ENCODE peak calls at places on chromosomes 4 and X, in ten cellular contexts. One of them, this sample, is unnamed.

GRCh38 chrX:100449696-100450606 is 39.9 kb upstream of the PCDH19 start:
- DNase-seq in stomach: no peak
- DNase-seq in H1: no peak
- DNase-seq in A549: no peak
- DNase-seq in body of pancreas: no peak
- DNase-seq in IMR-90: no peak
- DNase-seq in Peyer's patch: no peak
- DNase-seq in spleen: no peak
- DNase-seq in uterus: peak
- DNase-seq in vagina: no peak
- DNase-seq in this sample: no peak

GRCh38 chr4:119721878-119722277 is 93.3 kb upstream of the PDE5A start:
- DNase-seq in stomach: no peak
- DNase-seq in spleen: no peak
- DNase-seq in Peyer's patch: no peak
- DNase-seq in IMR-90: no peak
- DNase-seq in A549: no peak
- DNase-seq in body of pancreas: no peak
- DNase-seq in H1: no peak
- DNase-seq in uterus: no peak
- DNase-seq in vagina: no peak
- DNase-seq in this sample: no peak

GRCh38 chrX:102651968-102652744 is 873 bp downstream of the GPRASP1 start:
- DNase-seq in spleen: no peak
- DNase-seq in vagina: no peak
- DNase-seq in Peyer's patch: peak
- DNase-seq in H1: peak
- DNase-seq in A549: peak
- DNase-seq in stomach: no peak
- DNase-seq in IMR-90: peak
- DNase-seq in body of pancreas: peak
- DNase-seq in uterus: peak
- DNase-seq in this sample: peak

GRCh38 chr4:6410664-6411063 is 61.8 kb downstream of the PPP2R2C start:
- DNase-seq in body of pancreas: no peak
- DNase-seq in stomach: no peak
- DNase-seq in H1: no peak
- DNase-seq in IMR-90: no peak
- DNase-seq in Peyer's patch: no peak
- DNase-seq in spleen: no peak
- DNase-seq in A549: no peak
- DNase-seq in uterus: no peak
- DNase-seq in vagina: no peak
- DNase-seq in this sample: no peak

GRCh38 chrX:70208479-70208878 is 26.0 kb upstream of the AWAT1 start:
- DNase-seq in H1: no peak
- DNase-seq in A549: no peak
- DNase-seq in body of pancreas: no peak
- DNase-seq in IMR-90: peak
- DNase-seq in spleen: no peak
- DNase-seq in stomach: no peak
- DNase-seq in vagina: no peak
- DNase-seq in uterus: no peak
- DNase-seq in Peyer's patch: no peak
- DNase-seq in this sample: no peak

GRCh38 chr4:74311696-74312313 is 3.5 kb downstream of the EPGN start:
- DNase-seq in IMR-90: peak
- DNase-seq in A549: peak
- DNase-seq in spleen: no peak
- DNase-seq in stomach: no peak
- DNase-seq in H1: no peak
- DNase-seq in Peyer's patch: no peak
- DNase-seq in vagina: no peak
- DNase-seq in body of pancreas: peak
- DNase-seq in uterus: no peak
- DNase-seq in this sample: no peak

GRCh38 chr4:3702084-3702521 is 64.1 kb upstream of the ADRA2C start:
- DNase-seq in A549: no peak
- DNase-seq in uterus: no peak
- DNase-seq in vagina: no peak
- DNase-seq in Peyer's patch: no peak
- DNase-seq in IMR-90: no peak
- DNase-seq in H1: no peak
- DNase-seq in body of pancreas: no peak
- DNase-seq in spleen: peak
- DNase-seq in stomach: no peak
- DNase-seq in this sample: no peak

GRCh38 chr4:76830612-76831474 is 67.1 kb downstream of the SOWAHB start:
- DNase-seq in spleen: no peak
- DNase-seq in Peyer's patch: peak
- DNase-seq in body of pancreas: peak
- DNase-seq in stomach: peak
- DNase-seq in H1: peak
- DNase-seq in IMR-90: peak
- DNase-seq in uterus: peak
- DNase-seq in A549: peak
- DNase-seq in vagina: no peak
- DNase-seq in this sample: no peak

GRCh38 chrX:83508526-83509245 is 596 bp downstream of the POU3F4 start:
- DNase-seq in body of pancreas: no peak
- DNase-seq in Peyer's patch: no peak
- DNase-seq in stomach: no peak
- DNase-seq in uterus: no peak
- DNase-seq in H1: peak
- DNase-seq in spleen: no peak
- DNase-seq in A549: no peak
- DNase-seq in vagina: no peak
- DNase-seq in IMR-90: no peak
- DNase-seq in this sample: no peak

GRCh38 chrX:83510466-83511181 is 2.5 kb downstream of the POU3F4 start:
- DNase-seq in spleen: no peak
- DNase-seq in body of pancreas: no peak
- DNase-seq in Peyer's patch: no peak
- DNase-seq in H1: peak
- DNase-seq in IMR-90: no peak
- DNase-seq in stomach: no peak
- DNase-seq in vagina: no peak
- DNase-seq in A549: no peak
- DNase-seq in uterus: no peak
- DNase-seq in this sample: no peak

GRCh38 chrX:83508006-83508405 is at the start of gene POU3F4:
- DNase-seq in Peyer's patch: no peak
- DNase-seq in uterus: no peak
- DNase-seq in stomach: no peak
- DNase-seq in IMR-90: no peak
- DNase-seq in body of pancreas: peak
- DNase-seq in A549: no peak
- DNase-seq in vagina: no peak
- DNase-seq in spleen: no peak
- DNase-seq in H1: peak
- DNase-seq in this sample: no peak

GRCh38 chrX:83511208-83511607 is 3.1 kb downstream of the POU3F4 start:
- DNase-seq in IMR-90: no peak
- DNase-seq in uterus: no peak
- DNase-seq in H1: peak
- DNase-seq in body of pancreas: no peak
- DNase-seq in vagina: no peak
- DNase-seq in A549: no peak
- DNase-seq in spleen: no peak
- DNase-seq in Peyer's patch: no peak
- DNase-seq in stomach: no peak
- DNase-seq in this sample: no peak

GRCh38 chrX:83509246-83509801 is 1.2 kb downstream of the POU3F4 start:
- DNase-seq in IMR-90: no peak
- DNase-seq in Peyer's patch: no peak
- DNase-seq in stomach: no peak
- DNase-seq in uterus: no peak
- DNase-seq in spleen: no peak
- DNase-seq in vagina: no peak
- DNase-seq in body of pancreas: no peak
- DNase-seq in A549: no peak
- DNase-seq in H1: no peak
- DNase-seq in this sample: no peak
- H3K27ac ChIP-seq in IMR-90: no peak
- H3K27ac ChIP-seq in Peyer's patch: no peak
- H3K27ac ChIP-seq in stomach: no peak
- H3K27ac ChIP-seq in uterus: no peak
- H3K27ac ChIP-seq in spleen: no peak
- H3K27ac ChIP-seq in vagina: no peak
- H3K27ac ChIP-seq in body of pancreas: no peak
- H3K27ac ChIP-seq in A549: no peak
- H3K27ac ChIP-seq in H1: no peak
- H3K27ac ChIP-seq in this sample: no peak

DNA sequence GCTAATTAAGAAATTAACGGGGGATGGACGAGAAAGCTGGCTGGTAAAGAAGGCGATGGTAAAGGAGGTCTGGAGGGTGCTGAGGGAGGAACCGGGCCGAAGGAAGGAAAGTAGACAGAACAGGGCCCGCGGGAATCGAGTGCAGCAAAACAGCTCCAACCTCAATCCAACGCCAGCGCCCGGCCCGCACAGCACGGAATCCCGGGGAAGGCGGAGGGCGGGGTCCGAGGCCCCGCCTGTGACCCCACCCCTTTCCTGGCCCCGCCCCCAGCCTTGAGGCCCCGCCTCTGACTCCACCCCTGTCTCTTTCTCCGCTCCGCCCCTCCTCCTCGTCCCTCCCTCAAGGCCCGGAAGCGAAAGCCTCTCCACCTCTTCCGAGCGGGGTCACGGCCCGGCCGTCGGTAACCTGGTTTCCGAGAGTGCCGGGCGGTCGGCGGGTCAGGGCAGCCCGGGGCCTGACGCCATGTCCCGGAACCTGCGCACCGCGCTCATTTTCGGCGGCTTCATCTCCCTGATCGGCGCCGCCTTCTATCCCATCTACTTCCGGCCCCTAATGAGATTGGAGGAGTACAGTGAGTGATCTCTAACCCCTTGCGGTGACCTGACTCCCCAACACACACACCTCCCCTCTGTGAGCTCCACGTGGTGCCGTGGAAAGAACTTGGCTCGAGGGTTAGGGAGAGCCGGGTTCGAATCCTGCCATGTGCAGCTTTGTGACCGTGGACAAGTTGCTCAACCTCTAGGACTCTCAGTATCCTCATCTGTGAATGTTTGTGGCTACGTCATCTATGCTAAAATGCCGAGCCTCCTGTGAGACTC is at the start of gene SMIM20:
- DNase-seq in spleen: peak
- DNase-seq in Peyer's patch: peak
- DNase-seq in H1: peak
- DNase-seq in body of pancreas: peak
- DNase-seq in A549: peak
- DNase-seq in vagina: no peak
- DNase-seq in IMR-90: peak
- DNase-seq in uterus: peak
- DNase-seq in stomach: peak
- DNase-seq in this sample: peak
- TF ChIP-seq POLR2A in spleen: no peak
- TF ChIP-seq POLR2A in Peyer's patch: peak
- TF ChIP-seq POLR2A in H1: peak
- TF ChIP-seq POLR2A in body of pancreas: peak
- TF ChIP-seq POLR2A in A549: peak
- TF ChIP-seq POLR2A in vagina: no peak
- TF ChIP-seq POLR2A in IMR-90: peak
- TF ChIP-seq POLR2A in uterus: no peak
- TF ChIP-seq POLR2A in stomach: no peak
- TF ChIP-seq POLR2A in this sample: peak

GRCh38 chr4:1080961-1081688 is 32.2 kb downstream of the RNF212 start:
- DNase-seq in stomach: no peak
- DNase-seq in IMR-90: peak
- DNase-seq in H1: no peak
- DNase-seq in body of pancreas: no peak
- DNase-seq in Peyer's patch: peak
- DNase-seq in vagina: peak
- DNase-seq in spleen: no peak
- DNase-seq in uterus: no peak
- DNase-seq in A549: peak
- DNase-seq in this sample: peak

GRCh38 chr4:1080432-1080831 is 32.9 kb downstream of the RNF212 start:
- DNase-seq in IMR-90: no peak
- DNase-seq in A549: no peak
- DNase-seq in H1: no peak
- DNase-seq in uterus: no peak
- DNase-seq in stomach: no peak
- DNase-seq in Peyer's patch: peak
- DNase-seq in spleen: no peak
- DNase-seq in vagina: peak
- DNase-seq in body of pancreas: no peak
- DNase-seq in this sample: no peak

GRCh38 chr4:1079711-1080265 is 33.6 kb downstream of the RNF212 start:
- DNase-seq in IMR-90: no peak
- DNase-seq in stomach: no peak
- DNase-seq in uterus: no peak
- DNase-seq in Peyer's patch: peak
- DNase-seq in vagina: peak
- DNase-seq in body of pancreas: no peak
- DNase-seq in spleen: no peak
- DNase-seq in H1: no peak
- DNase-seq in A549: no peak
- DNase-seq in this sample: no peak

GRCh38 chr4:1082215-1083182 is 30.9 kb downstream of the RNF212 start:
- DNase-seq in stomach: peak
- DNase-seq in A549: peak
- DNase-seq in H1: no peak
- DNase-seq in Peyer's patch: peak
- DNase-seq in vagina: peak
- DNase-seq in body of pancreas: peak
- DNase-seq in uterus: no peak
- DNase-seq in spleen: no peak
- DNase-seq in IMR-90: peak
- DNase-seq in this sample: no peak

DNA sequence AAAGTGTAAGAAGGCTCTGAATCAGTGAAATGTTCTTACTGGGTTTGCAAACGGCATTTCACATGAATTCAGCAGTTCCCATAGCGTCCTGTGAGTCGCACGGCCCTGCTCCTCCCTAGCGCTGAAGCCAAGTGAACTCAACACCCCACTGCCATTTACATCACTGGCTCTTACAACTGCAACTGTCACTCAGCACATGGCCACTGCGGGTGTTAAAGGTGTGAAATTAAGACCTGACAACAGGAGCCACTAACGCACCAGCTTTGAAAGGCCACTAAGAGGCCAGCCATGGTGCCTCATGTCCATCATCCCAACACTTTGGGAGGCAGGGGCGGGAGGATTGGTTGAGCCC is 31.7 kb downstream of the RNF212 start:
- DNase-seq in Peyer's patch: peak
- DNase-seq in A549: peak
- DNase-seq in body of pancreas: no peak
- DNase-seq in stomach: no peak
- DNase-seq in H1: no peak
- DNase-seq in uterus: no peak
- DNase-seq in IMR-90: peak
- DNase-seq in vagina: peak
- DNase-seq in spleen: no peak
- DNase-seq in this sample: no peak
- H3K27ac ChIP-seq in Peyer's patch: no peak
- H3K27ac ChIP-seq in A549: peak
- H3K27ac ChIP-seq in body of pancreas: peak
- H3K27ac ChIP-seq in stomach: peak
- H3K27ac ChIP-seq in H1: no peak
- H3K27ac ChIP-seq in uterus: no peak
- H3K27ac ChIP-seq in IMR-90: no peak
- H3K27ac ChIP-seq in vagina: no peak
- H3K27ac ChIP-seq in spleen: no peak
- H3K27ac ChIP-seq in this sample: no peak

GRCh38 chr4:98151145-98151929 is 8.1 kb upstream of the STPG2 start:
- DNase-seq in Peyer's patch: no peak
- DNase-seq in uterus: no peak
- DNase-seq in IMR-90: no peak
- DNase-seq in vagina: no peak
- DNase-seq in stomach: no peak
- DNase-seq in body of pancreas: no peak
- DNase-seq in A549: no peak
- DNase-seq in spleen: no peak
- DNase-seq in H1: no peak
- DNase-seq in this sample: no peak
- TF ChIP-seq POLR2A in Peyer's patch: no peak
- TF ChIP-seq POLR2A in uterus: no peak
- TF ChIP-seq POLR2A in IMR-90: no peak
- TF ChIP-seq POLR2A in vagina: no peak
- TF ChIP-seq POLR2A in stomach: no peak
- TF ChIP-seq POLR2A in body of pancreas: no peak
- TF ChIP-seq POLR2A in A549: no peak
- TF ChIP-seq POLR2A in spleen: no peak
- TF ChIP-seq POLR2A in H1: no peak
- TF ChIP-seq POLR2A in this sample: no peak

This sample was measured in ovary.